ENCODE peak calls at places on chromosomes 5 and 9, in ten cellular contexts. N is aorta; G is neural crest cell; F is substantia nigra; X is stimulated activated CD8-positive, alpha-beta memory T cell treated with anti-CD3 and anti-CD28 coated beads, Interleukin-12 subunit alpha, Interleukin-12 subunit beta, amount 100 ng/mL, for 1 hour; U is H54; W is right cardiac atrium; T is mucosa of gallbladder; M is nephron progenitor cell; A is epithelial cell of esophagus. B is an unnamed sample.

GRCh38 chr5:56589486-56589870 is 225.9 kb upstream of the MAP3K1 start:
- DNase-seq in F (no peak), W (no peak), G (no peak), U (no peak), X (no peak), M (no peak), A (no peak), N (no peak), T (no peak), B (no peak)

GRCh38 chr5:115787426-115787825 is 29.0 kb downstream of the CDO1 start:
- DNase-seq in T (no peak), N (no peak), W (no peak), F (no peak), U (no peak), G (no peak), X (no peak), M (no peak), A (no peak), B (no peak)

GRCh38 chr5:104372796-104373195 is 810.2 kb upstream of the NUDT12 start:
- DNase-seq in F (no peak), T (no peak), X (no peak), A (no peak), N (no peak), M (no peak), G (no peak), W (no peak), U (no peak), B (no peak)

GRCh38 chr5:118637947-118638670 is 350.2 kb downstream of the DTWD2 start:
- DNase-seq in X (no peak), U (no peak), A (no peak), F (no peak), N (no peak), G (no peak), T (peak), M (no peak), W (no peak), B (no peak)

GRCh38 chr9:133396952-133397351 is 20.8 kb downstream of the STKLD1 start:
- DNase-seq in F (no peak), N (no peak), A (peak), T (no peak), G (peak), M (peak), W (no peak), X (no peak), U (no peak), B (no peak)

GRCh38 chr9:115374724-115375268 is 256.8 kb upstream of the TNC start:
- DNase-seq in U (no peak), M (no peak), N (no peak), W (no peak), F (no peak), T (no peak), A (peak), G (no peak), X (no peak), B (no peak)

GRCh38 chr5:36128795-36129194 is 22.9 kb downstream of the LMBRD2 start:
- DNase-seq in T (no peak), X (no peak), W (no peak), M (no peak), N (no peak), U (no peak), A (no peak), F (no peak), G (no peak), B (no peak)

GRCh38 chr5:144457160-144457559 is 286.5 kb downstream of the KCTD16 start:
- DNase-seq in T (no peak), W (no peak), F (no peak), M (no peak), U (no peak), A (no peak), G (no peak), N (no peak), X (no peak), B (no peak)

GRCh38 chr5:7592910-7593309 is 197.0 kb downstream of the ADCY2 start:
- DNase-seq in G (peak), F (no peak), N (no peak), T (no peak), U (peak), M (peak), W (no peak), A (no peak), X (no peak), B (peak)

GRCh38 chr5:51495672-51496071 is 112.4 kb downstream of the ISL1 start:
- DNase-seq in F (no peak), A (peak), X (no peak), U (peak), T (no peak), M (no peak), G (no peak), N (no peak), W (no peak), B (peak)

GRCh38 chr9:19119801-19120440 is 7.4 kb downstream of the PLIN2 start:
- DNase-seq in U (no peak), W (no peak), F (no peak), G (no peak), N (no peak), X (no peak), A (peak), T (no peak), M (no peak), B (no peak)

GRCh38 chr5:75108931-75109596 is 56.7 kb upstream of the GCNT4 start:
- DNase-seq in F (no peak), T (no peak), A (peak), M (no peak), U (no peak), G (no peak), N (no peak), X (no peak), W (no peak), B (no peak)

GRCh38 chr9:1008256-1008655 is 31.8 kb downstream of the DMRT3 start:
- DNase-seq in U (no peak), X (no peak), N (no peak), M (no peak), T (no peak), G (no peak), F (no peak), A (peak), W (no peak), B (no peak)

GRCh38 chr5:149278811-149279210 is 7.2 kb downstream of the AFAP1L1 start:
- DNase-seq in T (no peak), N (no peak), G (no peak), U (no peak), A (no peak), X (no peak), F (no peak), M (no peak), W (no peak), B (no peak)

GRCh38 chr5:115888027-115888426 is 46.3 kb downstream of the AP3S1 start:
- DNase-seq in X (no peak), N (no peak), F (no peak), T (no peak), U (no peak), A (peak), G (no peak), M (no peak), W (no peak), B (peak)